ENCODE peak calls at places on chromosomes 2 and 18, in ten cellular contexts. One of them, this sample, is unnamed. For H3K4me1, the result is how much of the 10 kb centered on the place peaks cover.

GRCh38 chr2:71494523-71495155 is 41.3 kb downstream of the DYSF start:
- DNase-seq in upper lobe of right lung: no peak
- DNase-seq in CD8-positive, alpha-beta T cell: no peak
- DNase-seq in prostate gland: no peak
- DNase-seq in tibial nerve: no peak
- DNase-seq in H9: no peak
- DNase-seq in ovary: no peak
- DNase-seq in mesenchymal stem cell: no peak
- DNase-seq in heart right ventricle: no peak
- DNase-seq in aorta: no peak
- DNase-seq in this sample: no peak

GRCh38 chr2:83471708-83472107 is 987.4 kb downstream of the SUCLG1 start:
- DNase-seq in upper lobe of right lung: no peak
- DNase-seq in CD8-positive, alpha-beta T cell: no peak
- DNase-seq in aorta: no peak
- DNase-seq in heart right ventricle: no peak
- DNase-seq in prostate gland: no peak
- DNase-seq in H9: no peak
- DNase-seq in mesenchymal stem cell: no peak
- DNase-seq in ovary: no peak
- DNase-seq in tibial nerve: no peak
- DNase-seq in this sample: no peak

GRCh38 chr2:230738391-230738811 is 25.8 kb downstream of the CAB39 start:
- DNase-seq in CD8-positive, alpha-beta T cell: no peak
- DNase-seq in prostate gland: no peak
- DNase-seq in aorta: no peak
- DNase-seq in ovary: no peak
- DNase-seq in mesenchymal stem cell: peak
- DNase-seq in upper lobe of right lung: no peak
- DNase-seq in tibial nerve: no peak
- DNase-seq in H9: no peak
- DNase-seq in heart right ventricle: no peak
- DNase-seq in this sample: no peak

GRCh38 chr18:24296273-24296672 is 101.4 kb downstream of the OSBPL1A start:
- DNase-seq in prostate gland: no peak
- DNase-seq in ovary: no peak
- DNase-seq in tibial nerve: no peak
- DNase-seq in aorta: no peak
- DNase-seq in H9: no peak
- DNase-seq in heart right ventricle: no peak
- DNase-seq in upper lobe of right lung: no peak
- DNase-seq in CD8-positive, alpha-beta T cell: no peak
- DNase-seq in mesenchymal stem cell: no peak
- DNase-seq in this sample: no peak

GRCh38 chr2:45683292-45683691 is 31.8 kb downstream of the PRKCE start:
- DNase-seq in aorta: no peak
- DNase-seq in ovary: no peak
- DNase-seq in CD8-positive, alpha-beta T cell: no peak
- DNase-seq in H9: no peak
- DNase-seq in heart right ventricle: no peak
- DNase-seq in mesenchymal stem cell: no peak
- DNase-seq in upper lobe of right lung: no peak
- DNase-seq in prostate gland: no peak
- DNase-seq in tibial nerve: no peak
- DNase-seq in this sample: no peak

GRCh38 chr2:62941413-62941812 is 109.2 kb upstream of the OTX1 start:
- DNase-seq in aorta: no peak
- DNase-seq in upper lobe of right lung: no peak
- DNase-seq in prostate gland: no peak
- DNase-seq in tibial nerve: no peak
- DNase-seq in heart right ventricle: no peak
- DNase-seq in mesenchymal stem cell: no peak
- DNase-seq in H9: no peak
- DNase-seq in ovary: no peak
- DNase-seq in CD8-positive, alpha-beta T cell: no peak
- DNase-seq in this sample: no peak

GRCh38 chr2:86622409-86622877 is 1.2 kb downstream of the RNF103 start:
- DNase-seq in ovary: no peak
- DNase-seq in prostate gland: peak
- DNase-seq in CD8-positive, alpha-beta T cell: no peak
- DNase-seq in upper lobe of right lung: peak
- DNase-seq in aorta: peak
- DNase-seq in mesenchymal stem cell: peak
- DNase-seq in H9: no peak
- DNase-seq in heart right ventricle: no peak
- DNase-seq in tibial nerve: peak
- DNase-seq in this sample: peak

GRCh38 chr18:62725896-62726295 is 10.6 kb downstream of the PHLPP1 start:
- DNase-seq in aorta: no peak
- DNase-seq in upper lobe of right lung: no peak
- DNase-seq in CD8-positive, alpha-beta T cell: no peak
- DNase-seq in heart right ventricle: no peak
- DNase-seq in ovary: no peak
- DNase-seq in prostate gland: no peak
- DNase-seq in H9: no peak
- DNase-seq in mesenchymal stem cell: no peak
- DNase-seq in tibial nerve: no peak
- DNase-seq in this sample: no peak

DNA sequence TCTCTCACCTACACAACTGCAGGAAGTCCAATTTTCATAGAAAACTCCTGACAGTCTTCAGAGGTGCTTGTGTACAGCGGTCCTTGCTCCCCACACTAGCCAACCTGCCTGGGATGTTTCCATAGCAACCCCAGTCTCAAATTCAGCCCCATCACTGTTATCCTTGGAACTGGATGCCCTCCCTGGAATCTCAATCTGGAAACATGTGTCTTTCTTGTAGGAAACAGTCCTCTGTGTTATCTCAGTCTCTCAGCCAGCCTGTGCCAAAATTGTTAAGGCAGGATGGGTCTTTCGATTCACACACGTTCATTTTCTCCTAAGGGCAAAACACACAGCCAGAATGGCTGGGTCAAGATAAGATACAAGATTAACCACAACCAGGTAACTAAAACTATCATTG is 295.5 kb upstream of the RND3 start:
- DNase-seq in tibial nerve: no peak
- DNase-seq in ovary: no peak
- DNase-seq in CD8-positive, alpha-beta T cell: no peak
- DNase-seq in H9: no peak
- DNase-seq in heart right ventricle: no peak
- DNase-seq in upper lobe of right lung: no peak
- DNase-seq in prostate gland: no peak
- DNase-seq in aorta: no peak
- DNase-seq in mesenchymal stem cell: no peak
- DNase-seq in this sample: no peak
- H3K4me1 ChIP-seq in tibial nerve: under half
- H3K4me1 ChIP-seq in ovary: under half
- H3K4me1 ChIP-seq in CD8-positive, alpha-beta T cell: under half
- H3K4me1 ChIP-seq in H9: under half
- H3K4me1 ChIP-seq in heart right ventricle: under half
- H3K4me1 ChIP-seq in upper lobe of right lung: under half
- H3K4me1 ChIP-seq in prostate gland: under half
- H3K4me1 ChIP-seq in aorta: under half
- H3K4me1 ChIP-seq in mesenchymal stem cell: under half
- H3K4me1 ChIP-seq in this sample: under half

DNA sequence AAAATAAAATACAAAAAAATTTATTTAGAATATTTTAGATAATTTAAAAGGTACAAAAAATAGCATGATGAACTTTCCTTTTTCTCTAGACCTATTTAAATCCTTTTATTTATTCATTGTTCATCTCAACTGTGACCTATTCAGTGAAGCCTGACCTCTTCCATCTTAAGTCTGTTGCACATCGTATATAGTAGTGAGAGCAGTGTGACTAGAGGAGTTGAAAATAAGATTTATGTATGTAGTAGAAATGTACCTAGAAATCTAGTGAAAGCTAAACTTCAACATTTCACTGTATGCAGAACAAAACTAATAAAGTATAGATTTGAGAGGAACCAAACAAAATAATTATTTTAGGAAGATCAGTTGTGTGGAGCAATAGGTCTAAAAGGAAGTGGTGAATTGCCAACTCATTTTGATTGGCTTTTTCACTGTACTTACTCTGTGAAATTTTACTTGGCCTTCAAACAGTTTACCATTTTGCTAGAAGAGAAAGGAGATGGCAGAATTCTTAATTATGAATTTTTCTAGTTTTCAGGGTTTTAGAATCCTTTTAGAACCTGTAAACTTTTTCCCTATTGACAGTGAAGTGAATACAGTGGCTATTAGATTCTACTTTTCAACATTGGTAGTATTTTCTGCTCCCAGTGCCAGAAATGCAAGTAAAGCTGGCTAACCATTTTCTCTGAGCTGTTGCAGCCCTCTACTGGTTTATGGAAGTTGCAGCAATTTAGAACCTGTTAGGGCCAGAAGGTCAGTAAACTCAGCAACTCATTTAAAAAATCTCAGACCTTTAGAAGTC is 11.1 kb downstream of the ANKRD12 start:
- DNase-seq in prostate gland: peak
- DNase-seq in H9: peak
- DNase-seq in CD8-positive, alpha-beta T cell: no peak
- DNase-seq in aorta: no peak
- DNase-seq in mesenchymal stem cell: peak
- DNase-seq in heart right ventricle: no peak
- DNase-seq in ovary: no peak
- DNase-seq in tibial nerve: peak
- DNase-seq in upper lobe of right lung: no peak
- DNase-seq in this sample: no peak
- H3K4me1 ChIP-seq in prostate gland: under half
- H3K4me1 ChIP-seq in H9: under half
- H3K4me1 ChIP-seq in CD8-positive, alpha-beta T cell: under half
- H3K4me1 ChIP-seq in aorta: under half
- H3K4me1 ChIP-seq in mesenchymal stem cell: under half
- H3K4me1 ChIP-seq in heart right ventricle: under half
- H3K4me1 ChIP-seq in ovary: under half
- H3K4me1 ChIP-seq in tibial nerve: half or more
- H3K4me1 ChIP-seq in upper lobe of right lung: half or more
- H3K4me1 ChIP-seq in this sample: under half

DNA sequence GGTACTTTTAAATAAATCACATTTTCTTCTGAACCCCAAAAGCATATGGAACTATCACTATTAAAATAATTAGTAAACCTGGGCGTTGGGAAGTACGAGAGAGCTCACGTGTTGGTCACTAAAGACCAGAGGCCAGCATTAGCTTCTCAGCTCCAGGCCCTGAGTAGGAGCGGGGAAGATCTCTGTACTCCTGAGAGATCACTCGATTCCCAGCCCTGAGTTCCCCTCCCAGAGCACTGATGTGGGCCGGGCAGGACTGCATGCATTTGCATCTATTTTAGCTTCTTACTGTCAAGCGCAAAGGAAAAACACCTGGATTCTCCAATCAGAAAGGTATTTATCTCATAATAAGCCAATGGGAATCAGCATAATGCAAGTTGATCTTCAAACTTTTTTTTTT is 6.2 kb downstream of the PXDN start:
- DNase-seq in heart right ventricle: no peak
- DNase-seq in prostate gland: no peak
- DNase-seq in ovary: no peak
- DNase-seq in CD8-positive, alpha-beta T cell: no peak
- DNase-seq in aorta: peak
- DNase-seq in tibial nerve: no peak
- DNase-seq in mesenchymal stem cell: no peak
- DNase-seq in H9: no peak
- DNase-seq in upper lobe of right lung: peak
- DNase-seq in this sample: no peak
- H3K4me1 ChIP-seq in heart right ventricle: under half
- H3K4me1 ChIP-seq in prostate gland: under half
- H3K4me1 ChIP-seq in ovary: under half
- H3K4me1 ChIP-seq in CD8-positive, alpha-beta T cell: under half
- H3K4me1 ChIP-seq in aorta: under half
- H3K4me1 ChIP-seq in tibial nerve: under half
- H3K4me1 ChIP-seq in mesenchymal stem cell: under half
- H3K4me1 ChIP-seq in H9: under half
- H3K4me1 ChIP-seq in upper lobe of right lung: under half
- H3K4me1 ChIP-seq in this sample: under half

GRCh38 chr2:66521459-66521858 is 86.5 kb downstream of the MEIS1 start:
- DNase-seq in mesenchymal stem cell: no peak
- DNase-seq in CD8-positive, alpha-beta T cell: no peak
- DNase-seq in upper lobe of right lung: no peak
- DNase-seq in ovary: no peak
- DNase-seq in aorta: no peak
- DNase-seq in prostate gland: no peak
- DNase-seq in heart right ventricle: no peak
- DNase-seq in H9: no peak
- DNase-seq in tibial nerve: no peak
- DNase-seq in this sample: no peak

GRCh38 chr2:66525609-66526008 is 90.7 kb downstream of the MEIS1 start:
- DNase-seq in tibial nerve: no peak
- DNase-seq in upper lobe of right lung: no peak
- DNase-seq in ovary: no peak
- DNase-seq in prostate gland: no peak
- DNase-seq in aorta: no peak
- DNase-seq in H9: no peak
- DNase-seq in CD8-positive, alpha-beta T cell: no peak
- DNase-seq in mesenchymal stem cell: no peak
- DNase-seq in heart right ventricle: no peak
- DNase-seq in this sample: no peak

GRCh38 chr2:66523990-66524389 is 89.1 kb downstream of the MEIS1 start:
- DNase-seq in heart right ventricle: no peak
- DNase-seq in upper lobe of right lung: no peak
- DNase-seq in mesenchymal stem cell: no peak
- DNase-seq in tibial nerve: no peak
- DNase-seq in ovary: no peak
- DNase-seq in prostate gland: no peak
- DNase-seq in CD8-positive, alpha-beta T cell: no peak
- DNase-seq in H9: no peak
- DNase-seq in aorta: no peak
- DNase-seq in this sample: no peak

GRCh38 chr2:66526171-66526570 is 91.2 kb downstream of the MEIS1 start:
- DNase-seq in H9: no peak
- DNase-seq in heart right ventricle: peak
- DNase-seq in tibial nerve: no peak
- DNase-seq in prostate gland: no peak
- DNase-seq in CD8-positive, alpha-beta T cell: no peak
- DNase-seq in aorta: no peak
- DNase-seq in upper lobe of right lung: no peak
- DNase-seq in ovary: no peak
- DNase-seq in mesenchymal stem cell: peak
- DNase-seq in this sample: peak

DNA sequence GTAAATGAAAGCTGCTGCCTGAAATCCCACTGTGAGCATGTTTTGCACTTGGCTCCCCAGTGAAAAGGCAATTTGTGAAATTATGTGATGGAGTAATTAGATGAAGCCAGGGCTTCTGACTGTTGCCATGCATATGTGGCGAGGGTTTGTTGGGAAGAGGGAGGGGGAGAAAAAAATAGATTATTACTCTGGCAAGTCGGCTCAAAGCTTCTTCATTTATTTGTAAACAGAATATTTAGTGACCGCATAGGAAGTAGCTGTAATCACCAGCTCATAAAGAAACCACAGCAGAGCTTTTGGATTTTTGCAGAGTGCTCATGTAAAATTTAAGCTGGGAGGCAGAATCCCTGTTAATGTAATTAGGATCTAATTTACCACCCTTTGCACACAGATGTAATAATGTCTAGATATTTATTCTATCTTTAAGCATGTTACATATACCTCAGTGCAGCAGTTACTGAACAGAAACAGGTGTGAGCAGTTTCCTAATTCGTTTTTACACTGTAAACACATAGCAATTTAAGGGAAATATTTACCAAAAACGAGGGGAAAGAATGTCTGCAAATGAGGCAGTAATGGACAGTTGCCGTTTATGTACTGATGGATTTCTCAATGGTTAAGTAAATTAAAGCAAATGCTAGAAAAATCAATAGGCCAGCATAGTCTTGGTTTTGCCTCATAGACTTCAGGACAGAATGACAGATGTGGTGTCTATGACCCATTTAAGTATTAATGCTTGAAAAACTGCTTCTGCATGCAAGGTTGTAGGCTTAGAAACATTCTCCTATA is 87.9 kb downstream of the MEIS1 start:
- DNase-seq in upper lobe of right lung: no peak
- DNase-seq in aorta: no peak
- DNase-seq in prostate gland: no peak
- DNase-seq in mesenchymal stem cell: peak
- DNase-seq in CD8-positive, alpha-beta T cell: no peak
- DNase-seq in H9: no peak
- DNase-seq in heart right ventricle: no peak
- DNase-seq in tibial nerve: no peak
- DNase-seq in ovary: no peak
- DNase-seq in this sample: no peak
- H3K4me1 ChIP-seq in upper lobe of right lung: under half
- H3K4me1 ChIP-seq in aorta: under half
- H3K4me1 ChIP-seq in prostate gland: under half
- H3K4me1 ChIP-seq in mesenchymal stem cell: under half
- H3K4me1 ChIP-seq in CD8-positive, alpha-beta T cell: under half
- H3K4me1 ChIP-seq in H9: under half
- H3K4me1 ChIP-seq in heart right ventricle: under half
- H3K4me1 ChIP-seq in tibial nerve: under half
- H3K4me1 ChIP-seq in ovary: under half
- H3K4me1 ChIP-seq in this sample: under half